ENCODE peak calls at places on chromosome 10, in five cellular contexts. A, Z, W, Q and D are unnamed samples.

GRCh38 chr10:23065549-23065948 is 29.8 kb upstream of the MSRB2 start:
- DNase-seq in A (peak), Z (peak), W (peak), Q (no peak), D (no peak)

GRCh38 chr10:58438340-58438739 is 53.1 kb downstream of the TFAM start:
- DNase-seq in A (no peak), Z (no peak), W (peak), Q (no peak), D (no peak)

GRCh38 chr10:11783558-11783865 is 39.6 kb upstream of the PROSER2 start:
- DNase-seq in A (no peak), Z (no peak), W (no peak), Q (no peak), D (no peak)

GRCh38 chr10:86782691-86783418 is 26.4 kb downstream of the BMPR1A start:
- DNase-seq in A (no peak), Z (no peak), W (no peak), Q (no peak), D (no peak)

GRCh38 chr10:93850484-93851015 is 43.2 kb upstream of the SLC35G1 start:
- DNase-seq in A (no peak), Z (no peak), W (no peak), Q (no peak), D (no peak)

GRCh38 chr10:75012471-75012870 is 99.0 kb upstream of the SAMD8 start:
- DNase-seq in A (no peak), Z (no peak), W (no peak), Q (no peak), D (no peak)

GRCh38 chr10:4069491-4069890 is 284.5 kb upstream of the KLF6 start:
- DNase-seq in A (no peak), Z (no peak), W (no peak), Q (no peak), D (no peak)

GRCh38 chr10:92382631-92383030 is 91.7 kb downstream of the MARCHF5 start:
- DNase-seq in A (no peak), Z (no peak), W (no peak), Q (no peak), D (no peak)

GRCh38 chr10:57657164-57657765 is 610.4 kb downstream of the IPMK start:
- DNase-seq in A (no peak), Z (peak), W (peak), Q (peak), D (peak)

GRCh38 chr10:110305767-110306451 is 1.2 kb upstream of the SMNDC1 start:
- DNase-seq in A (no peak), Z (peak), W (peak), Q (no peak), D (no peak)

GRCh38 chr10:57696641-57697040 is 571.1 kb downstream of the IPMK start:
- DNase-seq in A (no peak), Z (no peak), W (peak), Q (no peak), D (no peak)

GRCh38 chr10:63375859-63376258 is 89.9 kb downstream of the JMJD1C start:
- DNase-seq in A (no peak), Z (no peak), W (no peak), Q (no peak), D (no peak)

GRCh38 chr10:91772461-91772860 is 25.8 kb upstream of the TNKS2 start:
- DNase-seq in A (no peak), Z (no peak), W (no peak), Q (no peak), D (no peak)

GRCh38 chr10:124972637-124973036 is 30.7 kb downstream of the ZRANB1 start:
- DNase-seq in A (no peak), Z (no peak), W (no peak), Q (no peak), D (no peak)

GRCh38 chr10:24360286-24361127 is 151.6 kb downstream of the KIAA1217 start:
- DNase-seq in A (no peak), Z (peak), W (no peak), Q (peak), D (peak)

GRCh38 chr10:102468683-102469082 is 17.3 kb upstream of the C10orf95 start:
- DNase-seq in A (no peak), Z (no peak), W (peak), Q (no peak), D (no peak)

GRCh38 chr10:60137292-60137992 is 231.1 kb upstream of the CCDC6 start:
- DNase-seq in A (no peak), Z (no peak), W (no peak), Q (no peak), D (no peak)

GRCh38 chr10:34759161-34759836 is 55.8 kb downstream of the PARD3 start:
- DNase-seq in A (no peak), Z (no peak), W (no peak), Q (no peak), D (no peak)

GRCh38 chr10:54962134-54962900 is 161.3 kb upstream of the PCDH15 start:
- DNase-seq in A (no peak), Z (no peak), W (no peak), Q (no peak), D (no peak)

GRCh38 chr10:85542149-85542548 is 824.4 kb downstream of the GRID1 start:
- DNase-seq in A (no peak), Z (no peak), W (no peak), Q (no peak), D (no peak)

GRCh38 chr10:104582604-104582951 is 58.5 kb upstream of the SORCS3 start:
- DNase-seq in A (no peak), Z (no peak), W (no peak), Q (no peak), D (no peak)

GRCh38 chr10:104267721-104268690 is 978 bp upstream of the GSTO2 start:
- DNase-seq in A (no peak), Z (no peak), W (no peak), Q (no peak), D (no peak)

GRCh38 chr10:124698560-124699470 is 45.4 kb downstream of the FAM53B start:
- DNase-seq in A (no peak), Z (no peak), W (no peak), Q (no peak), D (no peak)

GRCh38 chr10:32056136-32057040 is at the start of gene KIF5B:
- DNase-seq in A (peak), Z (peak), W (no peak), Q (peak), D (peak)

GRCh38 chr10:33876547-33877400 is 542.3 kb upstream of the NRP1 start:
- DNase-seq in A (no peak), Z (no peak), W (no peak), Q (no peak), D (no peak)

GRCh38 chr10:112082134-112082533 is 101.4 kb downstream of the GPAM start:
- DNase-seq in A (no peak), Z (no peak), W (no peak), Q (peak), D (no peak)

GRCh38 chr10:88489107-88489506 is 94.0 kb downstream of the RNLS start:
- DNase-seq in A (no peak), Z (no peak), W (no peak), Q (no peak), D (no peak)

GRCh38 chr10:85795460-85795859 is 571.1 kb downstream of the GRID1 start:
- DNase-seq in A (no peak), Z (no peak), W (no peak), Q (no peak), D (no peak)

GRCh38 chr10:63738410-63738809 is 217.2 kb downstream of the REEP3 start:
- DNase-seq in A (no peak), Z (no peak), W (no peak), Q (no peak), D (no peak)

GRCh38 chr10:31642296-31642695 is 286.3 kb downstream of the ARHGAP12 start:
- DNase-seq in A (no peak), Z (no peak), W (no peak), Q (no peak), D (no peak)

GRCh38 chr10:1153805-1154351 is 97.7 kb downstream of the WDR37 start:
- DNase-seq in A (peak), Z (no peak), W (no peak), Q (no peak), D (no peak)

GRCh38 chr10:103580011-103580410 is 86.5 kb downstream of the NEURL1 start:
- DNase-seq in A (no peak), Z (no peak), W (no peak), Q (no peak), D (no peak)

GRCh38 chr10:93915603-93916002 is 21.8 kb downstream of the SLC35G1 start:
- DNase-seq in A (no peak), Z (no peak), W (no peak), Q (no peak), D (no peak)

GRCh38 chr10:128064615-128065580 is 61.3 kb downstream of the MKI67 start:
- DNase-seq in A (peak), Z (no peak), W (peak), Q (no peak), D (no peak)

GRCh38 chr10:110779489-110779888 is 92.2 kb upstream of the PDCD4 start:
- DNase-seq in A (no peak), Z (no peak), W (no peak), Q (no peak), D (no peak)

GRCh38 chr10:133075346-133076137 is 12.2 kb upstream of the ADGRA1 start:
- DNase-seq in A (no peak), Z (no peak), W (no peak), Q (no peak), D (no peak)

GRCh38 chr10:61804414-61804813 is 97.1 kb upstream of the ARID5B start:
- DNase-seq in A (no peak), Z (no peak), W (no peak), Q (no peak), D (no peak)

GRCh38 chr10:76089626-76090185 is 658.3 kb downstream of the LRMDA start:
- DNase-seq in A (no peak), Z (no peak), W (no peak), Q (no peak), D (no peak)

GRCh38 chr10:76085773-76086570 is 654.5 kb downstream of the LRMDA start:
- DNase-seq in A (no peak), Z (no peak), W (no peak), Q (no peak), D (no peak)

GRCh38 chr10:76082956-76083355 is 651.5 kb downstream of the LRMDA start:
- DNase-seq in A (no peak), Z (no peak), W (peak), Q (no peak), D (no peak)

GRCh38 chr10:76085002-76085401 is 653.6 kb downstream of the LRMDA start:
- DNase-seq in A (no peak), Z (no peak), W (no peak), Q (no peak), D (no peak)

DNA sequence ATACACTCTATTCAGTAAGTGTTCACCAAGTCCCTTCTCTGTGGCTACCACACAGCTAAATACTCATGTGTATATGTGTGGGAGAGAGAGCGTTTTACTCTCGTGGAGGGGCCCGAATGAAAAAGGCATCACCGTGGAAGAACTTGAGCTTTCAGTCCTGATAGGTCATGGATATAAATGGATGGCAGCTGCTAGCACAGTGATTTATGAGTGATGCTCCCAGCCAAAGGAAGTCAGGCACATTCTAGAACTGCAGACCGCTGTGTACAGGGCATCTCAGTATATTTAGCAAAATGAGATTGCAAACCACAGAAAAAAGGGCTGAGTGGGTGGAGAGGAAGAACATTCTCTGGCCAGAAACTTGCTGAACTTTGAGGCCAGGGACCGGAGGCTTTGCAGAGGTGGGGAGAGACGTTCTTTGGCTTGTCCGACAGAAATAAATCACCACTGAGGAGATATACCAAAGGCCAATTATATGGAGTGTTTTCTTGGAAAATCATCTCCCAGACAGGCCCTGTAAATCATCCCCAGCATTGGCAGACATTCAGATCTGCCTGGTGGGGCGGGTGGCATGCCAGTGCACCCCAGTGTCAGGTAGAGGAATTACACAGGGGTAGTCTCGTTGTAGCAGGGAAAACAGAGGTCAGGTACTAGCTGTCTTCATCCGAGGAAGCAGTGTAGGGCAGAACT is 655.3 kb downstream of the LRMDA start:
- DNase-seq in A (no peak), Z (no peak), W (peak), Q (peak), D (no peak)
- TF ChIP-seq CTCF in A (no peak), Z (peak), W (peak), Q (peak), D (peak)

GRCh38 chr10:52814506-52814905 is 41.9 kb upstream of the MBL2 start:
- DNase-seq in A (no peak), Z (no peak), W (no peak), Q (no peak), D (no peak)

GRCh38 chr10:52820316-52820715 is 47.7 kb upstream of the MBL2 start:
- DNase-seq in A (no peak), Z (no peak), W (no peak), Q (no peak), D (no peak)

DNA sequence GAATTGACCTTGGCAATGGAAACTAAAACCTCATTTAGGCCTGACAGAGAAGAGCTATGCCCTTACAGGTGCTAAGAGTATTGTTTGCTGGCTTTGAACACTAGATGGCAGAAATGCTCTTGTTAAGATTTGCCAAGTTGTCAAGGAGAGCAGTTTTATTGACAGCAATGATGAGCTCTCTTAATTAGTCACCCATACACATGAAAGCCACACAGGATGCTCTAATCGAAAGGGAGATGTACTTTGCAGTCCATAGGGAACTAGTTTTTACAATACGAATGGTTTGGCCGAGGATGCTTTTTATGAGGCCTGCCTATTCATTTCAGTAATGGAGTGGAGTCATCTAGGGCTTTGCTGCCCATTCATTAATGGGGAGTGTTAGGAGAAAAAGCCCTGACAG is 45.4 kb upstream of the MBL2 start:
- DNase-seq in A (no peak), Z (peak), W (peak), Q (no peak), D (no peak)
- TF ChIP-seq CTCF in A (no peak), Z (peak), W (peak), Q (no peak), D (peak)

GRCh38 chr10:121662945-121663917 is 65.0 kb upstream of the FGFR2 start:
- DNase-seq in A (no peak), Z (no peak), W (no peak), Q (peak), D (peak)
- TF ChIP-seq CTCF in A (no peak), Z (peak), W (peak), Q (no peak), D (peak)

GRCh38 chr10:71372882-71373495 is 23.7 kb upstream of the CDH23 start:
- DNase-seq in A (no peak), Z (no peak), W (no peak), Q (no peak), D (no peak)
- TF ChIP-seq CTCF in A (no peak), Z (no peak), W (no peak), Q (no peak), D (no peak)

GRCh38 chr10:50291261-50291850 is 40.0 kb upstream of the ASAH2 start:
- DNase-seq in A (no peak), Z (no peak), W (no peak), Q (no peak), D (no peak)
- TF ChIP-seq CTCF in A (no peak), Z (peak), W (peak), Q (no peak), D (no peak)

GRCh38 chr10:13352519-13352918 is 4.4 kb upstream of the SEPHS1 start:
- DNase-seq in A (no peak), Z (no peak), W (no peak), Q (no peak), D (no peak)
- TF ChIP-seq CTCF in A (no peak), Z (no peak), W (no peak), Q (no peak), D (no peak)

GRCh38 chr10:77926566-77927342 is at the start of gene DLG5:
- DNase-seq in A (peak), Z (peak), W (no peak), Q (peak), D (peak)
- TF ChIP-seq CTCF in A (no peak), Z (no peak), W (no peak), Q (no peak), D (peak)